ENCODE peak calls at places on chromosomes 6 and 20, in five cellular contexts. X is endothelial cell, U is lower lobe of right lung, E is retinal pigment epithelial cell, C is PC-9. O is an unnamed sample.

GRCh38 chr20:57450931-57451330 is 59.7 kb downstream of the RBM38 start:
- DNase-seq in X (no peak), U (no peak), E (no peak), C (no peak), O (no peak)

GRCh38 chr6:158207452-158207788 is 39.3 kb downstream of the GTF2H5 start:
- DNase-seq in X (no peak), U (no peak), E (no peak), C (no peak), O (no peak)

GRCh38 chr20:38134427-38135281 is 30.4 kb downstream of the TGM2 start:
- DNase-seq in X (peak; percentile 33), U (peak; percentile 46), E (no peak), C (peak; percentile 96), O (no peak)

GRCh38 chr20:3731944-3732326 is 550 bp upstream of the HSPA12B start:
- DNase-seq in X (no peak), U (no peak), E (no peak), C (no peak), O (no peak)

GRCh38 chr6:14365393-14365792 is 247.8 kb downstream of the CD83 start:
- DNase-seq in X (no peak), U (no peak), E (no peak), C (no peak), O (no peak)

GRCh38 chr6:82268301-82268846 is 20.8 kb upstream of the IBTK start:
- DNase-seq in X (no peak), U (no peak), E (no peak), C (no peak), O (no peak)

GRCh38 chr6:1384549-1385128 is 4.7 kb upstream of the FOXF2 start:
- DNase-seq in X (no peak), U (no peak), E (no peak), C (no peak), O (peak; percentile 25)

GRCh38 chr6:24614648-24615047 is 31.3 kb downstream of the KIAA0319 start:
- DNase-seq in X (no peak), U (no peak), E (no peak), C (no peak), O (no peak)

GRCh38 chr20:896626-897025 is 19.5 kb downstream of the ANGPT4 start:
- DNase-seq in X (no peak), U (no peak), E (no peak), C (no peak), O (no peak)

GRCh38 chr6:18350271-18350670 is 36.9 kb upstream of the RNF144B start:
- DNase-seq in X (no peak), U (peak; percentile 54), E (no peak), C (no peak), O (no peak)

GRCh38 chr20:63974402-63975200 is 4.8 kb downstream of the SAMD10 start:
- DNase-seq in X (no peak), U (no peak), E (no peak), C (peak; percentile 52), O (no peak)

GRCh38 chr20:51532577-51533191 is 9.8 kb downstream of the NFATC2 start:
- DNase-seq in X (no peak), U (peak; percentile 51), E (no peak), C (peak; percentile 75), O (no peak)

GRCh38 chr6:155276638-155277037 is 12.8 kb downstream of the CLDN20 start:
- DNase-seq in X (no peak), U (no peak), E (no peak), C (no peak), O (no peak)

GRCh38 chr6:56933650-56934049 is 21.3 kb upstream of the BEND6 start:
- DNase-seq in X (no peak), U (no peak), E (no peak), C (no peak), O (no peak)

GRCh38 chr6:26270903-26271639 is 93.9 kb upstream of the BTN3A2 start:
- DNase-seq in X (peak; percentile 65), U (peak; percentile 52), E (peak; percentile 76), C (peak; percentile 80), O (peak; percentile 74)

GRCh38 chr6:3188262-3188661 is 30.9 kb upstream of the TUBB2A start:
- DNase-seq in X (no peak), U (no peak), E (no peak), C (no peak), O (no peak)

GRCh38 chr6:123017313-123017712 is 21.3 kb downstream of the CLVS2 start:
- DNase-seq in X (no peak), U (no peak), E (no peak), C (no peak), O (no peak)

GRCh38 chr6:139979021-139979721 is 604.7 kb upstream of the CITED2 start:
- DNase-seq in X (no peak), U (no peak), E (peak; percentile 89), C (no peak), O (peak; percentile 56)

GRCh38 chr6:89944826-89945407 is 50.6 kb downstream of the GJA10 start:
- DNase-seq in X (no peak), U (no peak), E (no peak), C (no peak), O (no peak)

DNA sequence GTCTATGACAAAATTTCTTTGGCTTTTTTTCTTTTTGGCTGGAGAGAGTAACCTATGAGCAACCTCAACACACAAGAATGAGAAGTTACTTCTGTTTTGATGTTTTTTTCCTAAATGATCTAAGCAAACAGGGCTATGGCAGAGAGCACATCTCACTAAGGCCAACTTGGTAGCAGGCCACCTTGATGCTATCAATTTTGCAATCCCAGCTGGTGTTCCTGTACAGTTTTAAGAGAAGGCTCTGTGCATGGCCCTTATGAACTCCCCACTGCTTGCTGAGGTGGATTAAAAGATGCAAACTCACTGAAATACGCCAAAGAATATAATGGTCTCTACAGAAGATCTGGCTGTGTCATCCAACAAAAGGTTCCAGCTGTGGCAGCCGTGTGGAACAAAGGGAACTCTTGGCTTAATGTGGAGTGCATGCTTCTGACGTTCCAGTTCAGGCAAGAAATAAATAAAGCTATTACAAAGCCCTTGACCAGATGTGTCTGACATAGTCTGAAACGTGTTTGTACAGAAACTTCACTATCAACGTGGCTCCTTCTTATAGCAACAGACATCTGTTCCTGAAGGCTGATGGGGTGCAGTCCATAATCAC is 481.0 kb downstream of the BMP2 start:
- DNase-seq in X (no peak), U (no peak), E (no peak), C (no peak), O (no peak)
- TF ChIP-seq CTCF in X (no peak), U (no peak), E (no peak), C (no peak), O (no peak)

DNA sequence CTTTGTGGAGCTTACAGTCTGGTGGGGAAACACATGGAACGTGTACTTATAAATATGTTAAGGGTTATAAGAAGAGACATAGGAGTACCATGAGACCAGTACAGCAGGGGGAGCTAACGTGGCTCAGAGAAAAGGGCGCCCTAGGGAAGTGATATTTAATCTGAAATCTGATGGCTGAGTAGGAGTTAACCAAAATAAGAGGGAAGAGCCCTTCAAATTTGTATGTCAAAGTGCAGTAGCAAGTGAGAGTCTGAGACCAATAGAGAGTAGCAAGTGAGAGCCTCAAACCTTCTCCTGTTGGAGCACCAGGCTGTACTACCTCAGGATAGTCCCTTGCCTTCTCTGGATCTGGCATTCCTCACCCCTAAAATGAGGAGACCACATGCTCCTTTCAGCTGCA is 6.1 kb upstream of the PKIG start:
- DNase-seq in X (no peak), U (no peak), E (no peak), C (peak; percentile 42), O (no peak)
- TF ChIP-seq CTCF in X (no peak), U (peak; percentile 32), E (peak; percentile 50), C (peak; percentile 30), O (no peak)

GRCh38 chr20:34537651-34538050 is 20.9 kb upstream of the MAP1LC3A start:
- DNase-seq in X (no peak), U (peak; percentile 33), E (no peak), C (no peak), O (no peak)

GRCh38 chr20:34535301-34535840 is 19.1 kb downstream of the DYNLRB1 start:
- DNase-seq in X (no peak), U (peak; percentile 27), E (no peak), C (no peak), O (no peak)

GRCh38 chr20:34534391-34535165 is 18.4 kb downstream of the DYNLRB1 start:
- DNase-seq in X (no peak), U (no peak), E (no peak), C (no peak), O (no peak)

GRCh38 chr20:34538671-34539123 is 19.8 kb upstream of the MAP1LC3A start:
- DNase-seq in X (peak; percentile 68), U (peak; percentile 69), E (no peak), C (no peak), O (peak; percentile 59)

GRCh38 chr20:34536798-34537394 is 20.7 kb downstream of the DYNLRB1 start:
- DNase-seq in X (peak; percentile 56), U (peak; percentile 65), E (no peak), C (no peak), O (peak; percentile 59)
- TF ChIP-seq CTCF in X (peak; percentile 32), U (peak; percentile 33), E (peak; percentile 47), C (no peak), O (peak; percentile 31)

GRCh38 chr6:63574554-63574900 is 2.2 kb downstream of the LOC128125822 start:
- DNase-seq in X (no peak), U (no peak), E (no peak), C (no peak), O (no peak)

GRCh38 chr6:63579937-63580703 is 7.8 kb downstream of the LOC128125822 start:
- DNase-seq in X (no peak), U (no peak), E (no peak), C (no peak), O (no peak)

GRCh38 chr6:63576147-63576772 is 4.0 kb downstream of the LOC128125822 start:
- DNase-seq in X (no peak), U (no peak), E (no peak), C (no peak), O (no peak)

GRCh38 chr6:63578757-63579156 is 6.5 kb downstream of the LOC128125822 start:
- DNase-seq in X (no peak), U (no peak), E (no peak), C (no peak), O (no peak)

DNA sequence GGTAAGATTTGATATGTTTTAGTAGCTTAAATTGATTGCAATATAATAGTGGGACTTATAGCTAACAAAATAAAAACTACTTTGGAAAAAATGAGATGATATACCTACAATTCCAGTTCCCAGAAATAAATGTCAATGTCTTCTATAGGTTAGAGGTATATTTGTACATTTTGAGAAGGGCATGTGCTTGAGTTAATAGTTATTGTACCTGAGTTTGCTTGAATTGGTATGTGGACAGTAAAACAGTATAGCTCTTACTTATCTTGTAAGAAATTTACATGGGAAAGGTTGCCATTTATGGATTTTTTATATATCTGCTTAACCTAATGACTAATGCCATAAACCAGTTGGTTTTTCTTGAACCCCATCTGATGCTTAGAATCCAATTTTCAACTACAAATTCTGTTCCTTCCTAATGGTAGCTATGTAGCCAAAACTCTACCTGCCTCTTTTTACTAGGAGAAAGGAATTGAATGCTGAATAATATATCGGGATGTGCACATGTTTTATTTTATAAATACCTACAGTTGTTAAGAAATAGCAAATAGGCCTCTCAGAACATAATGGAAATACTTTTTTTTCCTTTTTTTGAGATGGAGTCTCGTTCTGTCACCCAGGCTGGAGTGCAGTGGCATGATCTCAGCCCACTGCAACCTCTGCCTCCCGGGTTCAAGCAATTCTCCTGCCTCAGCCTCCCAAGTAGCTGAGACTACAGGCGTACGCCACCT is 4.9 kb downstream of the LOC128125822 start:
- DNase-seq in X (no peak), U (no peak), E (no peak), C (no peak), O (no peak)
- TF ChIP-seq CTCF in X (no peak), U (no peak), E (no peak), C (no peak), O (no peak)

DNA sequence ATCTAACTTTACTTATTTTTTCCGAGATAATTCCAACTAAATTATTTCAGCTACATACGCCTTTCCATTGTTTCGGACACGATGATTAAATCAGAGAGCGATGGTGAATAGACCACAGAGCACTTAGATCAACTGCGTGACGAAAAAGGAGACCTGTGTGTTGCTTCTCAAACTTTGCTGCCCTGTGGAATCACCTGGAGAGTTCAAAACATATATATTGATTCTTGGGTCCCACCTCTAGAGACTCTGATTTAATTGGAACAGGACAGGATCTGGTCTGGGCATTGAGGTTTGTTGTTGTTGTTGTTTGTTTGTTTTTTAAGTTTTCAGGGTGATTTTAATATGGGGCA is 401 bp upstream of the TNFRSF21 start:
- DNase-seq in X (no peak), U (no peak), E (no peak), C (no peak), O (no peak)
- TF ChIP-seq CTCF in X (no peak), U (no peak), E (no peak), C (no peak), O (no peak)

O was measured in nephron progenitor cell.